ENCODE peak calls at places on chromosomes 3 and 15, in five cellular contexts. G is NCI-H1436, B is Calu3, E is AG09309, L is glomerular endothelial cell. D is an unnamed sample.

GRCh38 chr3:45864760-45865567 is 21.4 kb upstream of the CCR9 start:
- DNase-seq in G (no peak), B (no peak), E (no peak), L (no peak), D (no peak)

GRCh38 chr3:4656059-4656458 is 162.9 kb downstream of the ITPR1 start:
- DNase-seq in G (no peak), B (peak), E (peak), L (peak), D (peak)

GRCh38 chr15:90559119-90559518 is 29.4 kb downstream of the CRTC3 start:
- DNase-seq in G (no peak), B (no peak), E (no peak), L (no peak), D (no peak)

GRCh38 chr3:37743974-37744373 is 117.7 kb upstream of the CTDSPL start:
- DNase-seq in G (no peak), B (no peak), E (no peak), L (no peak), D (no peak)

GRCh38 chr3:126312326-126312725 is 44.9 kb downstream of the KLF15 start:
- DNase-seq in G (no peak), B (no peak), E (no peak), L (no peak), D (no peak)

GRCh38 chr3:159884661-159885402 is 103.8 kb upstream of the IL12A start:
- DNase-seq in G (peak), B (peak), E (no peak), L (no peak), D (peak)

GRCh38 chr3:187293977-187294376 is 2.4 kb upstream of the MASP1 start:
- DNase-seq in G (no peak), B (no peak), E (no peak), L (no peak), D (no peak)

GRCh38 chr3:154844863-154845262 is 235.3 kb upstream of the MME start:
- DNase-seq in G (no peak), B (no peak), E (no peak), L (no peak), D (no peak)

GRCh38 chr3:150738688-150739087 is 24.3 kb downstream of the SIAH2 start:
- DNase-seq in G (no peak), B (no peak), E (no peak), L (no peak), D (no peak)

GRCh38 chr15:88467935-88468528 is 524 bp downstream of the MRPS11 start:
- DNase-seq in G (no peak), B (no peak), E (no peak), L (no peak), D (peak)

GRCh38 chr3:152204218-152204617 is 64.5 kb upstream of the MBNL1 start:
- DNase-seq in G (no peak), B (no peak), E (no peak), L (no peak), D (no peak)

GRCh38 chr3:9204253-9205005 is 45.0 kb downstream of the SRGAP3 start:
- DNase-seq in G (no peak), B (no peak), E (no peak), L (no peak), D (no peak)

GRCh38 chr3:66450389-66451022 is 50.3 kb downstream of the LRIG1 start:
- DNase-seq in G (no peak), B (no peak), E (peak), L (no peak), D (no peak)

GRCh38 chr3:64097920-64098319 is 74.6 kb upstream of the PSMD6 start:
- DNase-seq in G (no peak), B (no peak), E (no peak), L (no peak), D (no peak)